ENCODE peak calls at places on chromosomes 13 and 19, in seven cellular contexts. K is H1, P is GM23338, H is K562, M is breast epithelium, E is HCT116, N is stomach. J is an unnamed sample.

GRCh38 chr19:41437944-41438574 is 1.7 kb downstream of the DMAC2 start:
- DNase-seq in H (no peak), N (no peak), E (no peak), M (peak; percentile 15), P (no peak), K (no peak), J (no peak)

GRCh38 chr13:44336934-44337333 is 36.7 kb upstream of the SERP2 start:
- DNase-seq in H (no peak), E (no peak), M (no peak), N (no peak), P (no peak), K (no peak), J (no peak)

GRCh38 chr19:11420429-11420893 is 1.3 kb upstream of the RGL3 start:
- DNase-seq in M (no peak), N (no peak), E (no peak), H (no peak), P (peak; percentile 44), K (peak; percentile 63), J (no peak)

GRCh38 chr13:28379371-28380083 is 115.4 kb downstream of the FLT1 start:
- DNase-seq in H (no peak), K (no peak), M (no peak), P (peak; percentile 31), N (no peak), E (no peak), J (no peak)

GRCh38 chr13:94325660-94326059 is 153.8 kb downstream of the DCT start:
- DNase-seq in M (no peak), H (no peak), E (no peak), N (no peak), P (peak; percentile 21), K (no peak), J (no peak)

GRCh38 chr13:113044431-113045114 is 61.0 kb upstream of the F7 start:
- DNase-seq in M (no peak), K (no peak), H (no peak), N (no peak), E (no peak), P (no peak), J (no peak)

GRCh38 chr19:13102666-13103584 is at the start of gene LYL1:
- DNase-seq in E (no peak), M (no peak), K (peak; percentile 77), H (peak; percentile 94), N (peak; percentile 86), P (peak; percentile 79), J (no peak)

GRCh38 chr13:114058051-114058867 is 74.2 kb downstream of the RASA3 start:
- DNase-seq in M (no peak), P (no peak), E (no peak), N (no peak), K (no peak), H (no peak), J (no peak)

DNA sequence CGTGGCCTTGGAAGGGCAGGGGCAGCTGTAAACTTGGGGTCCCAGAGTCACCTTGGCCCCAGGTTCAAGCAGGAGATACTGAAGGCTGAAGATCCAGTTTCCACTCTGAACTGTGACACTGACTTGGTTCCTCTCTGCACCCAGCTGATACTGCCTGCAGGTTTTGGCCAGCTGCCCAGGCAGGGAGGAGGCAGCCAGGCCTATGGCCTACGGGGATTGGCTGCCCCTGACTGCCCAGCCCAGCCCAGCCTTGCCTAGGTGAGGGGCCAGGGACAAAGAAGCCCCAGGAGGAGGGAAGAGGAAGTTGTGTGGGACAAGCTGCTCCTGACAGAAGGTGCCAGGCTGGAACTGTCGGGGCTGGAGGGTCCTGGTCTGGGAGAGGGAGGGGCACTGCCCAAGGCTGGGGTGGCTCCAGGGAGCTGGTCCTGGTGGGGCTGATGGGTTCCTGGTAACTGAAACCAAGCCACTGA is 51.7 kb upstream of the CYP4F8 start:
- DNase-seq in H (no peak), K (no peak), E (no peak), N (peak; percentile 61), M (peak; percentile 65), P (no peak), J (peak; percentile 53)
- TF ChIP-seq CTCF in H (no peak), K (no peak), E (no peak), N (no peak), M (no peak), P (no peak), J (no peak)

DNA sequence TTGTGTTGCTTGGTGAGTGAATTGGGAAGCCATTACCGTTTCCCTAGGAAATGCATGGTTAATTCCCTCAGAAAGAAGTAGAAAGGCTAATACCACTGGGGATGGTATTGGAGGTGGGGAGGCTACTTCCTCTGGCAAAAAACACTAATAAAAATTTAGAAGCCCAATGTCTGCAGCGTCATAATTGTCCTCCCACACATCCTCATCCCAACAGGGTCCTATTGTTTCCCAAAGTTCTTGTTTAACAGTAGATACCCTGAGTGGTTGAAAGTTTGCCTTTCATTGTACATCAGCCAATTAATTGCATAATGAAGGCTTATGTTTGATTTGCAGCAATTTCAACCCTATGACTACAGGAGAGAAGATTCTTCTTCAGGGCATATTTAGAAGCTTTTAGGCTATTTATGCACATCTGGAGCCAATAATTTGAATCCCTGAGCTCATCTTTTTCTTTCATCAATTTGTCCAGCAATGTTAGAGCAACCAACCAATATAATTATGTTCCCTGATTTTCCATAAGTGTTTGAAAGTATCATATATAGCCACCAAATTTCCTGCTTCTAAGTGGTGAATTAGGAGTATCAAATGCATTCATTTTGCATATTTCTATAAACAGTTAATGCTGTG is 491.0 kb downstream of the SLITRK5 start:
- DNase-seq in E (no peak), P (no peak), M (no peak), H (no peak), K (no peak), N (no peak), J (no peak)
- TF ChIP-seq POLR2AphosphoS5 in E (no peak), P (no peak), M (no peak), H (no peak), K (no peak), N (no peak), J (no peak)

GRCh38 chr13:26348966-26349365 is 95.0 kb downstream of the CDK8 start:
- DNase-seq in K (no peak), E (no peak), N (no peak), P (peak; percentile 21), M (no peak), H (peak; percentile 5), J (no peak)
- TF ChIP-seq CTCF in K (no peak), E (no peak), N (no peak), P (no peak), M (no peak), H (no peak), J (no peak)

GRCh38 chr19:39363909-39364457 is 21.8 kb downstream of the SAMD4B start:
- DNase-seq in N (no peak), P (no peak), K (no peak), E (no peak), H (no peak), M (no peak), J (no peak)
- TF ChIP-seq POLR2AphosphoS5 in N (no peak), P (no peak), K (no peak), E (no peak), H (no peak), M (no peak), J (no peak)

GRCh38 chr13:32903720-32904119 is 112.5 kb upstream of the KL start:
- DNase-seq in H (no peak), K (no peak), E (no peak), M (no peak), N (no peak), P (no peak), J (no peak)
- TF ChIP-seq CTCF in H (no peak), K (no peak), E (no peak), M (no peak), N (no peak), P (no peak), J (no peak)

GRCh38 chr13:109780880-109781383 is 5.5 kb downstream of the IRS2 start:
- DNase-seq in N (no peak), P (no peak), E (no peak), M (no peak), K (no peak), H (no peak), J (no peak)

GRCh38 chr13:109779074-109779473 is 7.3 kb downstream of the IRS2 start:
- DNase-seq in H (no peak), N (no peak), M (no peak), K (no peak), P (no peak), E (no peak), J (no peak)

GRCh38 chr13:109776575-109776974 is 9.8 kb downstream of the IRS2 start:
- DNase-seq in E (no peak), M (no peak), H (no peak), N (no peak), P (no peak), K (no peak), J (no peak)

GRCh38 chr13:109779876-109780516 is 6.4 kb downstream of the IRS2 start:
- DNase-seq in E (no peak), N (no peak), K (no peak), P (no peak), H (no peak), M (no peak), J (no peak)

GRCh38 chr13:109778102-109778542 is 8.3 kb downstream of the IRS2 start:
- DNase-seq in M (no peak), K (no peak), P (no peak), N (peak; percentile 65), H (no peak), E (no peak), J (no peak)
- TF ChIP-seq POLR2AphosphoS5 in M (peak; percentile 3), K (no peak), P (no peak), N (no peak), H (no peak), E (no peak), J (no peak)